ENCODE peak calls at places on chromosomes 11 and 22, in four cellular contexts. One of them, this sample, is unnamed.

GRCh38 chr11:2951235-2952110 is 22.3 kb upstream of the PHLDA2 start:
- DNase-seq in HepG2: no peak
- DNase-seq in A549: no peak
- DNase-seq in K562: no peak
- DNase-seq in this sample: no peak

GRCh38 chr22:37777122-37777687 is 30.5 kb upstream of the GCAT start:
- DNase-seq in K562: peak
- DNase-seq in HepG2: peak
- DNase-seq in A549: no peak
- DNase-seq in this sample: no peak

GRCh38 chr22:20160041-20160440 is 9.2 kb upstream of the CCDC188 start:
- DNase-seq in HepG2: no peak
- DNase-seq in K562: no peak
- DNase-seq in A549: no peak
- DNase-seq in this sample: no peak

GRCh38 chr11:108963118-108963517 is 298.2 kb downstream of the DDX10 start:
- DNase-seq in HepG2: no peak
- DNase-seq in K562: no peak
- DNase-seq in A549: no peak
- DNase-seq in this sample: no peak

GRCh38 chr11:118074785-118075184 is 2.1 kb upstream of the TMPRSS4 start:
- DNase-seq in A549: no peak
- DNase-seq in K562: no peak
- DNase-seq in HepG2: no peak
- DNase-seq in this sample: no peak

GRCh38 chr11:114262681-114263509 is 33.3 kb upstream of the NNMT start:
- DNase-seq in K562: peak
- DNase-seq in HepG2: peak
- DNase-seq in A549: peak
- DNase-seq in this sample: no peak

GRCh38 chr11:8913961-8914660 is 3.1 kb downstream of the AKIP1 start:
- DNase-seq in HepG2: peak
- DNase-seq in K562: peak
- DNase-seq in A549: peak
- DNase-seq in this sample: peak

GRCh38 chr22:38262051-38262795 is 10.6 kb downstream of the TMEM184B start:
- DNase-seq in K562: peak
- DNase-seq in HepG2: peak
- DNase-seq in A549: no peak
- DNase-seq in this sample: peak

GRCh38 chr11:100861221-100861620 is 174.1 kb downstream of the ARHGAP42 start:
- DNase-seq in A549: peak
- DNase-seq in HepG2: no peak
- DNase-seq in K562: peak
- DNase-seq in this sample: no peak

GRCh38 chr11:28464252-28464867 is 356.2 kb downstream of the METTL15 start:
- DNase-seq in K562: no peak
- DNase-seq in HepG2: no peak
- DNase-seq in A549: no peak
- DNase-seq in this sample: no peak

GRCh38 chr11:111911563-111912401 is at the start of gene CRYAB:
- DNase-seq in K562: peak
- DNase-seq in A549: peak
- DNase-seq in HepG2: peak
- DNase-seq in this sample: no peak

GRCh38 chr22:50708474-50708873 is 29.5 kb upstream of the ACR start:
- DNase-seq in A549: no peak
- DNase-seq in HepG2: no peak
- DNase-seq in K562: no peak
- DNase-seq in this sample: no peak

GRCh38 chr11:94106699-94107098 is 21.9 kb upstream of the PANX1 start:
- DNase-seq in A549: no peak
- DNase-seq in K562: no peak
- DNase-seq in HepG2: no peak
- DNase-seq in this sample: no peak

GRCh38 chr22:37633693-37634504 is 5.6 kb upstream of the SH3BP1 start:
- DNase-seq in A549: no peak
- DNase-seq in HepG2: peak
- DNase-seq in K562: peak
- DNase-seq in this sample: peak

GRCh38 chr11:11691296-11692141 is 69.7 kb upstream of the GALNT18 start:
- DNase-seq in A549: no peak
- DNase-seq in K562: no peak
- DNase-seq in HepG2: no peak
- DNase-seq in this sample: peak

GRCh38 chr11:5605849-5606248 is 9.4 kb downstream of the TRIM6 start:
- DNase-seq in K562: no peak
- DNase-seq in A549: no peak
- DNase-seq in HepG2: no peak
- DNase-seq in this sample: no peak

DNA sequence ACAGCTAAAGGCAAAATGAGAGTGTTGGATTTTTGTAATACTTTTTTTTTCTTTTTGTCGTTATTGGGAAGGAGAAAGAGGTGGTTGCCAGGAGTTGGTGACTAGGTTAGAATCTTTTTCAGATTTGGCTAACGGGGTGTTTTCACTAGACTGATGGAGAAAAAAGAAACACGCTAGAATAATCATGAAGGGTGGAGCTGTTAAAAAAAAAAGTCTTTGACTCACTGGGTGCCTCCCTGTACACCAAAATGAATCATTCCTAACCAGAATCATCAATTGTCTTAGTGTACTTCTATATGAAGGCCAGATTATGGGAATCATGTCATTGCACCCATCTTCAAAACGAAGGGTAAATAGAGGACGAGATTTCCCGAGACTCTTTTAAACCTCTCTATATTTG is 12.6 kb downstream of the BLID start:
- DNase-seq in A549: no peak
- DNase-seq in K562: no peak
- DNase-seq in HepG2: no peak
- DNase-seq in this sample: no peak
- TF ChIP-seq PHF8 in A549: no peak
- TF ChIP-seq PHF8 in K562: no peak
- TF ChIP-seq PHF8 in HepG2: no peak
- TF ChIP-seq PHF8 in this sample: no peak

GRCh38 chr11:9927670-9928069 is 263.8 kb downstream of the SWAP70 start:
- DNase-seq in HepG2: no peak
- DNase-seq in A549: no peak
- DNase-seq in K562: no peak
- DNase-seq in this sample: no peak

GRCh38 chr11:9923280-9923679 is 259.4 kb downstream of the SWAP70 start:
- DNase-seq in HepG2: no peak
- DNase-seq in K562: no peak
- DNase-seq in A549: no peak
- DNase-seq in this sample: no peak

GRCh38 chr11:9922806-9923205 is 258.9 kb downstream of the SWAP70 start:
- DNase-seq in HepG2: no peak
- DNase-seq in A549: no peak
- DNase-seq in K562: no peak
- DNase-seq in this sample: peak
- TF ChIP-seq PHF8 in HepG2: no peak
- TF ChIP-seq PHF8 in A549: no peak
- TF ChIP-seq PHF8 in K562: no peak
- TF ChIP-seq PHF8 in this sample: no peak

GRCh38 chr11:134074346-134074745 is 5.5 kb downstream of the JAM3 start:
- DNase-seq in HepG2: no peak
- DNase-seq in K562: no peak
- DNase-seq in A549: no peak
- DNase-seq in this sample: no peak

GRCh38 chr11:134074766-134075165 is 5.9 kb downstream of the JAM3 start:
- DNase-seq in HepG2: no peak
- DNase-seq in A549: no peak
- DNase-seq in K562: no peak
- DNase-seq in this sample: no peak

DNA sequence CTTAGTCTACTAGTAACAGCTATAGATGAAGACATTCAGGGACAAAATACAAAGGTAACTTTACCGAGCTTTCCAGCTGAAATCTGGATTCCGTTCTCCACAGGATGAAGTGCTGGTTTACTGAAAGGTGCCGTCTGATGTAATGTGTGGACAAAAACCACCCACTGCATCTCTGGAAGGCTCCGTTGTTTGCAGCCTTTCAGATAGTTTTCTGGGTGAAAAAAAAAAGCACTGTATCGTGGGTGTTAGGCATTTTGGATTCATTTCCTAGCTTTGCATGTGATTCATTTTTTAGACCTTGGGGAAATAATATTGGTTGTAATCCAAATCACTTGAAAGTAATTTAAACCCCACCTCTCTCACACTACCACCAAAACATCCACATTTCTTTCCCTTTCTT is 10.4 kb downstream of the JAM3 start:
- DNase-seq in K562: no peak
- DNase-seq in HepG2: no peak
- DNase-seq in A549: no peak
- DNase-seq in this sample: no peak
- TF ChIP-seq PHF8 in K562: no peak
- TF ChIP-seq PHF8 in HepG2: no peak
- TF ChIP-seq PHF8 in A549: no peak
- TF ChIP-seq PHF8 in this sample: no peak

DNA sequence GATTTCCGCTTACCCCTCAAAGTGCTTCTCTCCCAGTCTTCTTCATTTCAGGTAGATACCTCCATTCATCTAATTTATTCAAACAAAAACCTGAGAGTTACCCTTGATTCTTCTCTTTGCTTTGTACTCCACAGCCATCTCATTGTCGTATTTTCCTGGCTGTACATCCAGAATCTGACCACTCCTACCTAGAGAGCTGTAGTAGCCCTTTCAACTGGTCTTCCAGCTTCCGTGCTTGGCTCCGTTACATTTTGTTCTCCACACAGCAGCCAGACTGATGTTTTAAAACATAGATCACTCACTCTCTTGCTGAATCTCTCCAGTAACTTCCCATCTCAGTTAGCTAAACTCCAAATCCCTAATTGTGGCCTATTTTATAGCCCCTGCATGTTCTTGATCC is 7.3 kb downstream of the SPCS2 start:
- DNase-seq in A549: no peak
- DNase-seq in HepG2: no peak
- DNase-seq in K562: no peak
- DNase-seq in this sample: no peak
- TF ChIP-seq PHF8 in A549: no peak
- TF ChIP-seq PHF8 in HepG2: no peak
- TF ChIP-seq PHF8 in K562: no peak
- TF ChIP-seq PHF8 in this sample: no peak

DNA sequence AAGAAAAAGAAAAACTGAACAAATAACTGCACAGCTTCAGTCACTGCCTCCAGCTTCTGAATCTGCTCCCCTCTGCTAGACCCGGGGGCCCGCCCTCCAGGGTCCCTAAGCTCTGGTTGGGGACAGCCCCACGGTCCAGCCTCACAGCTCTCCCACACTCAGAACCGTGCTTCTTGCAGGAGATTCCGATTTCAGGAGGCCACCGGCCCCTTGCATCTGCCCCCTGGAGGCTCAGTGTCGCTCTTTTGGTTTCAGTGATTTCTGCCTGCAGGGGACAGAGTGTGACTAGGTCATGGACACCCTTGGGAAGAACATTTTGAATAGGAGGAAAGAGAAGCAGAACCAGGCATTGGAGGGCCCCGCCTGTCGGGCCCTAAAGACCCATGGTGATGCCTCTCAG is 23.1 kb upstream of the RPS3 start:
- DNase-seq in A549: no peak
- DNase-seq in K562: peak
- DNase-seq in HepG2: no peak
- DNase-seq in this sample: no peak
- TF ChIP-seq PHF8 in A549: no peak
- TF ChIP-seq PHF8 in K562: no peak
- TF ChIP-seq PHF8 in HepG2: no peak
- TF ChIP-seq PHF8 in this sample: no peak

GRCh38 chr11:127528297-127528696 is 527.7 kb upstream of the KIRREL3 start:
- DNase-seq in A549: no peak
- DNase-seq in K562: no peak
- DNase-seq in HepG2: no peak
- DNase-seq in this sample: no peak

DNA sequence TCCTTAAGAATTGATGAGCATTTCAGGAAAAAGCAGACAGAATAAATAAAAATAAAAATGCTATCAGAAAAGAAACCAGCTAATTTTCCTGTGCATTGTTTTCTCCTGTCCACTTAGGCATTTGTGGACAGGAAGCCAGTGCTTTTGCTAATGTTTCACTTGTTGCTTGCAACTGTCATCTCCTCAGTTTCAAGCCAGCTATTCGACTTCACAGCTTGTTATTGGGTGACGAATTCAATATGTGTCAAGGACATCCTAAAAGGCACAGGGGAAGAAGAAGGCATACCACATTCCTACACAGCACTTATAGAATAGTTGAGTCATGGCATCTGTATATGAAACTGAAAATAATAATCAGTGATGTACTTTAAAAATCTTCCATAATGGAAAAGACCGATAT is 530.6 kb upstream of the KIRREL3 start:
- DNase-seq in K562: no peak
- DNase-seq in A549: no peak
- DNase-seq in HepG2: no peak
- DNase-seq in this sample: no peak
- TF ChIP-seq PHF8 in K562: no peak
- TF ChIP-seq PHF8 in A549: no peak
- TF ChIP-seq PHF8 in HepG2: no peak
- TF ChIP-seq PHF8 in this sample: no peak

GRCh38 chr11:64686466-64687175 is 36.4 kb downstream of the NRXN2 start:
- DNase-seq in K562: no peak
- DNase-seq in A549: no peak
- DNase-seq in HepG2: no peak
- DNase-seq in this sample: no peak
- TF ChIP-seq PHF8 in K562: no peak
- TF ChIP-seq PHF8 in A549: no peak
- TF ChIP-seq PHF8 in HepG2: no peak
- TF ChIP-seq PHF8 in this sample: no peak

This sample was measured in H1.